ENCODE peak calls at places on chromosomes 3 and 15, in ten cellular contexts. R is progenitor cell of endocrine pancreas, E is tibial artery, M is A549, Q is mucosa of descending colon, G is endothelial cell of umbilical vein, I is mesothelial cell of epicardium, D is fibroblast of lung, Y is kidney, Z is WERI-Rb-1. U is an unnamed sample.
A peak's percentile ranks its signal among the peaks of the same experiment; 100 is the strongest.

GRCh38 chr3:23241256-23241655 is 38.1 kb downstream of the UBE2E2 start:
- DNase-seq in D (no peak), G (no peak), I (no peak), Z (no peak), R (no peak), E (no peak), Q (no peak), Y (no peak), M (no peak), U (no peak)

GRCh38 chr3:156377266-156377665 is 177.7 kb downstream of the SSR3 start:
- DNase-seq in Y (no peak), I (no peak), Q (no peak), E (no peak), M (no peak), R (no peak), G (no peak), D (no peak), Z (no peak), U (no peak)

GRCh38 chr3:40704224-40704623 is 179.5 kb downstream of the ZNF621 start:
- DNase-seq in M (no peak), D (no peak), R (no peak), Q (no peak), Y (no peak), I (no peak), E (no peak), Z (no peak), G (no peak), U (no peak)

GRCh38 chr3:33277193-33277882 is at the start of gene FBXL2:
- DNase-seq in Y (peak; percentile 89), R (peak; percentile 87), M (peak; percentile 74), Q (peak; percentile 42), Z (peak; percentile 93), E (peak; percentile 37), I (peak; percentile 87), D (peak; percentile 65), G (peak; percentile 73), U (peak; percentile 30)

GRCh38 chr3:43768594-43768993 is 77.9 kb downstream of the ABHD5 start:
- DNase-seq in Z (no peak), E (peak; percentile 82), Q (no peak), M (no peak), Y (no peak), I (no peak), D (peak; percentile 87), G (peak; percentile 58), R (no peak), U (no peak)

GRCh38 chr3:77254967-77255831 is 215.3 kb downstream of the ROBO2 start:
- DNase-seq in E (no peak), G (peak; percentile 26), R (peak; percentile 33), D (peak; percentile 80), I (no peak), Z (peak; percentile 69), Q (no peak), M (peak; percentile 6), Y (no peak), U (no peak)

GRCh38 chr3:20930034-20930433 is 744.0 kb upstream of the SGO1 start:
- DNase-seq in D (peak; percentile 5), R (no peak), Z (peak; percentile 47), E (no peak), M (no peak), Q (no peak), I (no peak), G (peak; percentile 5), Y (no peak), U (no peak)

GRCh38 chr3:119211193-119211592 is 29.5 kb downstream of the B4GALT4 start:
- DNase-seq in I (no peak), E (no peak), Z (no peak), D (no peak), Q (no peak), R (no peak), Y (no peak), M (peak; percentile 51), G (no peak), U (no peak)

GRCh38 chr3:58101499-58102370 is 93.5 kb downstream of the FLNB start:
- DNase-seq in Y (no peak), D (no peak), G (no peak), E (no peak), M (no peak), R (no peak), I (no peak), Q (no peak), Z (no peak), U (no peak)

GRCh38 chr3:194323785-194324735 is 27.1 kb downstream of the CPN2 start:
- DNase-seq in E (no peak), Z (peak; percentile 71), D (peak; percentile 54), Y (no peak), I (peak; percentile 68), Q (peak; percentile 69), G (no peak), M (peak; percentile 74), R (no peak), U (no peak)

GRCh38 chr3:57755368-57756021 is 614 bp upstream of the SLMAP start:
- DNase-seq in Y (no peak), E (peak; percentile 28), Q (peak; percentile 44), M (peak; percentile 44), R (peak; percentile 12), G (peak; percentile 82), I (peak; percentile 48), D (no peak), Z (peak; percentile 57), U (peak; percentile 25)

GRCh38 chr3:195133462-195133861 is 137.5 kb downstream of the XXYLT1 start:
- DNase-seq in Y (no peak), G (no peak), E (no peak), Q (no peak), I (no peak), M (no peak), Z (no peak), D (peak; percentile 97), R (no peak), U (no peak)

GRCh38 chr3:44659015-44659414 is 10.5 kb downstream of the ZNF35 start:
- DNase-seq in Z (no peak), I (no peak), D (no peak), G (no peak), E (no peak), Q (no peak), R (no peak), M (no peak), Y (no peak), U (no peak)

GRCh38 chr15:41828747-41829270 is 917 bp downstream of the JMJD7 start:
- DNase-seq in Y (no peak), M (no peak), Z (no peak), Q (no peak), D (no peak), G (peak; percentile 55), E (no peak), R (no peak), I (no peak), U (no peak)

GRCh38 chr3:8406479-8406878 is 95.1 kb upstream of the LMCD1 start:
- DNase-seq in M (no peak), Y (no peak), D (no peak), R (no peak), E (no peak), Z (no peak), G (no peak), Q (no peak), I (no peak), U (no peak)

GRCh38 chr3:126750760-126751129 is 46.7 kb downstream of the CHCHD6 start:
- DNase-seq in I (no peak), D (no peak), E (no peak), Z (peak; percentile 73), Y (no peak), Q (no peak), G (no peak), R (no peak), M (no peak), U (no peak)
- TF ChIP-seq CTCF in I (no peak), D (no peak), E (no peak), Z (peak; percentile 25), Y (no peak), Q (no peak), G (no peak), R (no peak), M (no peak), U (no peak)

GRCh38 chr3:10280177-10280529 is 12.6 kb downstream of the GHRL start:
- DNase-seq in Z (no peak), M (no peak), E (no peak), Y (no peak), I (no peak), D (no peak), G (no peak), R (no peak), Q (no peak), U (no peak)
- TF ChIP-seq CTCF in Z (peak; percentile 4), M (no peak), E (no peak), Y (no peak), I (no peak), D (no peak), G (no peak), R (peak; percentile 12), Q (no peak), U (no peak)

GRCh38 chr15:100133981-100134711 is 207.6 kb downstream of the ADAMTS17 start:
- DNase-seq in M (no peak), G (no peak), I (no peak), R (no peak), Q (no peak), E (no peak), D (no peak), Z (no peak), Y (no peak), U (no peak)

GRCh38 chr15:100133001-100133400 is 208.8 kb downstream of the ADAMTS17 start:
- DNase-seq in D (no peak), G (no peak), I (no peak), M (no peak), Y (no peak), R (no peak), Q (no peak), E (no peak), Z (no peak), U (no peak)

GRCh38 chr15:100131321-100132224 is 210.2 kb downstream of the ADAMTS17 start:
- DNase-seq in E (no peak), R (no peak), I (peak; percentile 48), Y (peak; percentile 88), M (peak; percentile 69), G (peak; percentile 25), Q (peak; percentile 60), Z (no peak), D (peak; percentile 59), U (no peak)

GRCh38 chr15:100129677-100130076 is 212.1 kb downstream of the ADAMTS17 start:
- DNase-seq in D (no peak), R (no peak), I (no peak), Y (no peak), Q (no peak), G (no peak), E (no peak), M (no peak), Z (no peak), U (no peak)

GRCh38 chr15:100132309-100132708 is 209.5 kb downstream of the ADAMTS17 start:
- DNase-seq in G (no peak), I (no peak), E (no peak), Y (no peak), Q (no peak), M (no peak), R (no peak), D (no peak), Z (no peak), U (no peak)
- TF ChIP-seq CTCF in G (no peak), I (no peak), E (no peak), Y (no peak), Q (no peak), M (no peak), R (no peak), D (no peak), Z (no peak), U (no peak)

DNA sequence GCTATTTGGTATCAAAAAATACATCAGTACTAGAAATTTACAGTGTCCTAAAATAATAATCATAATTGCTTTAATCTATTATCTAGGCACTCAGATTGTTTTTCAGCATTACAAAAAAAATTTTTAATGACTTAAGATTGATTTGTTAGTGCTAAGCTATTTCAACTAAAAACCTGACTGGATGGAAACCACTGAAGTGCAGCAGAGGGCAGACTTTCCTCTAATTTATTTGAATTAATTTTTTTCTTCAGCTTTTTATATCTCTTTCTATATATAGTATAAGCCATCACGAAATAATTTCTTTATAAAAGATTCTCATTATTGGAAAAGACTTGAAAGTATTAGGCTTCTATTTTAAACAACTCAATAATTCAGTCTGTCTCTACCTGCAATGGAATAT is 131.4 kb downstream of the IQCH start:
- DNase-seq in I (no peak), D (peak; percentile 18), Z (no peak), G (no peak), M (no peak), Y (no peak), Q (no peak), E (no peak), R (no peak), U (no peak)
- TF ChIP-seq CTCF in I (no peak), D (no peak), Z (no peak), G (no peak), M (peak; percentile 43), Y (no peak), Q (no peak), E (no peak), R (no peak), U (no peak)

U was measured in activated B cell treated with CpG ODN at 0.5 μM for 24 hours.